ENCODE peak calls at places on chromosomes 11 and 22, in six cellular contexts. G is lower lobe of right lung, P is Peyer's patch, O is tibial artery, D is prostate gland, V is heart right ventricle. M is an unnamed sample.

GRCh38 chr11:69465236-69466000 is 16.0 kb upstream of the LINC01488 start:
- DNase-seq in G (peak; percentile 38), D (no peak), P (no peak), O (no peak), V (no peak), M (no peak)

GRCh38 chr11:56932572-56933235 is 56.0 kb upstream of the OR5AK2 start:
- DNase-seq in O (no peak), G (no peak), P (no peak), V (no peak), D (peak; percentile 19), M (peak; percentile 87)

GRCh38 chr11:9250139-9250582 is 15.0 kb downstream of the DENND5A start:
- DNase-seq in O (no peak), D (no peak), P (peak; percentile 48), V (no peak), G (no peak), M (no peak)

GRCh38 chr11:124174001-124174400 is 9.1 kb upstream of the OR10D3 start:
- DNase-seq in V (no peak), O (no peak), D (no peak), P (no peak), G (no peak), M (no peak)

GRCh38 chr11:126305699-126306098 is 1.8 kb downstream of the DCPS start:
- DNase-seq in G (no peak), D (no peak), P (no peak), O (no peak), V (no peak), M (no peak)

GRCh38 chr22:24162377-24162927 is 18.8 kb upstream of the SUSD2 start:
- DNase-seq in D (no peak), G (no peak), P (no peak), V (no peak), O (no peak), M (no peak)

GRCh38 chr11:119798656-119799055 is 69.7 kb upstream of the NECTIN1 start:
- DNase-seq in G (peak; percentile 20), O (no peak), V (no peak), P (no peak), D (no peak), M (no peak)

GRCh38 chr11:35389897-35390462 is 29.4 kb downstream of the SLC1A2 start:
- DNase-seq in G (no peak), O (no peak), V (no peak), P (no peak), D (peak; percentile 43), M (no peak)

GRCh38 chr11:118633979-118634378 is 26.6 kb downstream of the PHLDB1 start:
- DNase-seq in G (no peak), P (no peak), O (no peak), V (no peak), D (no peak), M (no peak)

GRCh38 chr11:29263971-29264682 is 752.7 kb downstream of the KCNA4 start:
- DNase-seq in G (no peak), O (no peak), D (no peak), V (no peak), P (no peak), M (no peak)

GRCh38 chr11:133529807-133530500 is 2.3 kb downstream of the OPCML start:
- DNase-seq in G (no peak), P (no peak), O (no peak), D (no peak), V (no peak), M (no peak)

GRCh38 chr11:32555091-32555490 is 28.5 kb upstream of the EIF3M start:
- DNase-seq in P (no peak), D (no peak), V (no peak), G (no peak), O (no peak), M (no peak)

GRCh38 chr11:58618215-58618614 is 4.2 kb upstream of the CNTF start:
- DNase-seq in V (no peak), P (no peak), D (no peak), G (no peak), O (no peak), M (no peak)

GRCh38 chr11:58394195-58394594 is 12.5 kb downstream of the OR5B3 start:
- DNase-seq in V (no peak), D (no peak), G (no peak), P (no peak), O (no peak), M (no peak)

GRCh38 chr22:36818010-36818642 is 1.3 kb upstream of the PVALB start:
- DNase-seq in V (no peak), P (no peak), D (no peak), O (no peak), G (no peak), M (no peak)

GRCh38 chr11:17907046-17907445 is 105.8 kb downstream of the SERGEF start:
- DNase-seq in D (no peak), G (no peak), O (no peak), V (no peak), P (no peak), M (no peak)

GRCh38 chr11:21976210-21976609 is 216.7 kb upstream of the ANO5 start:
- DNase-seq in O (no peak), P (no peak), V (no peak), G (no peak), D (no peak), M (no peak)

GRCh38 chr11:99325807-99326206 is 305.1 kb downstream of the CNTN5 start:
- DNase-seq in D (no peak), P (no peak), V (no peak), O (no peak), G (no peak), M (no peak)

GRCh38 chr11:101306721-101307120 is 177.1 kb upstream of the PGR start:
- DNase-seq in V (no peak), G (no peak), D (no peak), O (no peak), P (no peak), M (no peak)

GRCh38 chr11:3674189-3674588 is 3.0 kb upstream of the CHRNA10 start:
- DNase-seq in D (no peak), V (no peak), P (no peak), G (no peak), O (no peak), M (peak; percentile 82)

GRCh38 chr11:72072348-72072747 is 8.0 kb downstream of the NUMA1 start:
- DNase-seq in D (peak; percentile 43), O (no peak), P (no peak), G (no peak), V (no peak), M (peak; percentile 68)

GRCh38 chr11:57798905-57799559 is 37.4 kb downstream of the CTNND1 start:
- DNase-seq in G (peak; percentile 53), P (peak; percentile 91), D (peak; percentile 77), V (no peak), O (peak; percentile 49), M (peak; percentile 24)

GRCh38 chr11:111565111-111565720 is 24.7 kb downstream of the LAYN start:
- DNase-seq in D (peak; percentile 68), V (peak; percentile 18), G (no peak), P (peak; percentile 86), O (peak; percentile 56), M (peak; percentile 80)

DNA sequence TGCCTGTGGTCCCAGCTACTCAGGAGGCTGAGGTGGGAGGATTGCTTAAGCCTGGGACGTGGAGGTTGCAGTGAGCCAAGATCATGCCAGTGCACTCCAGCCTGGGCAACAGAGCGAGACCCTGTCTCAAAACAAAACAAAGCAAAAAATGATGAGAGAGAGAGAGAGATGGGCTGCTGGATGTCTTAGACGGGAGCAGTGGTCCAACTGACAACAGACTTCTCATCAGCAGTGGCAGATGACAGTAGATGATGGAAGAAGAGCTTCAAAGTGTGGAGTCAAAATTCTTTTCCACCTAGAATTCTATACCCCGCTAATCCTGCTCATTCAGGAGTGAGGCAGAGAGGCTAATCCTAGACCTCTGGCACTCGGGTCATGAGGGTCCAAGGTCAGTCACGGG is 29.0 kb upstream of the ACR start:
- DNase-seq in D (no peak), O (no peak), P (no peak), G (no peak), V (no peak), M (no peak)
- H3K27ac ChIP-seq in D (no peak overlapping the region), O (no peak overlapping the region), P (no peak overlapping the region), G (no peak overlapping the region), V (no peak overlapping the region), M (no peak overlapping the region)

DNA sequence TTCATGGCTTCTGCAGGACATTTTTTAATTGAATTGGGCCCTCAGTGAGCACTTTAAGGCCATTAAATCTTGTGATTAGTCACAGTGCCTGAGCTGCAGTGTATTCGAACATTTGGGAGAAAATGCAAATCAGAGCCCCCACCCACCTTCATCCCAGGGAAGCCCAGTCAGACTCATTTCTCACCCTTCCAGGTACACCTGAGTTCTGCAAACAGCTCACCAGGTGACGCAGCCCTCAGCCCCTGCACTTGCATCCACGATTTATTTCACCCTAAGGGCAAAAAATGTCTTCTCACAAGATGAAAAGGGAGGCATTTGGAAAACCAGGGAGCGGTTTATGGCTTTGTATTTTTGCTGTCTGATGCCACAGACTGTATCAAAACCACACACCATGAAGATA is 128.8 kb downstream of the MPPED1 start:
- DNase-seq in O (no peak), D (no peak), G (no peak), V (no peak), P (peak; percentile 5), M (no peak)
- TF ChIP-seq CTCF in O (no peak), D (no peak), G (no peak), V (no peak), P (no peak), M (no peak)

GRCh38 chr22:27727673-27728451 is 73.7 kb downstream of the MN1 start:
- DNase-seq in D (no peak), V (no peak), O (no peak), G (no peak), P (no peak), M (no peak)
- H3K27ac ChIP-seq in D (no peak overlapping the region), V (peak overlapping the region; percentile 86), O (no peak overlapping the region), G (peak overlapping the region; percentile 77), P (no peak overlapping the region), M (no peak overlapping the region)

GRCh38 chr11:60763692-60764369 is 7.2 kb downstream of the MS4A15 start:
- DNase-seq in V (no peak), P (peak; percentile 29), D (no peak), G (no peak), O (peak; percentile 11), M (no peak)
- TF ChIP-seq CTCF in V (no peak), P (no peak), D (no peak), G (peak; percentile 9), O (no peak), M (no peak)

GRCh38 chr11:66851698-66852465 is 5.0 kb upstream of the LRFN4 start:
- DNase-seq in O (no peak), P (no peak), D (no peak), V (no peak), G (peak; percentile 49), M (no peak)
- H3K27ac ChIP-seq in O (no peak overlapping the region), P (no peak overlapping the region), D (no peak overlapping the region), V (no peak overlapping the region), G (no peak overlapping the region), M (no peak overlapping the region)

DNA sequence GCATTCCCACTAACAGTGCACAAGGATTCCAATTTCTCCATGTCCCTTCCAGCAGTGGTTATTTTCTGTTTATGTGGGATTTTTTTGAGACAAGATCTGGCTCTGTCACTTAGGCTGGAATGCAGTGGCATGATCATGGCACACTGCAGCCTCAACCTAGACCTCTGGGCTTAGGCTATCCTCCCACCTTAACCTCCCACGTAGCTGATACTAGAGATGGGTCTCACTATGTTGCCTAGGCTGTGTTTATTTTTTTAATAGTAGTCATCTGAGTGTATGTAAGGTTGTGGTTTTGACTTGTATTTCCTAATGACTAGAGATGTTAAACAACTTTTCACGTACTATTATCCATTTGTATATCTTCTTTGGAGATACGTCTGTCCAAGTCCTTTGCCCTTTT is 74.6 kb downstream of the KCNQ1OT1 start:
- DNase-seq in D (no peak), O (no peak), P (no peak), G (no peak), V (no peak), M (no peak)
- TF ChIP-seq CTCF in D (no peak), O (no peak), P (no peak), G (no peak), V (no peak), M (no peak)

M was measured in Panc1.